ENCODE peak calls at places on chromosomes 3 and 15, in eight cellular contexts. One of them, this sample, is unnamed.

GRCh38 chr15:94793641-94794040 is 562.3 kb downstream of the MCTP2 start:
- DNase-seq in sigmoid colon: no peak
- DNase-seq in stomach: no peak
- DNase-seq in cardiac muscle cell: peak; percentile 8
- DNase-seq in adrenal gland: no peak
- DNase-seq in CD8-positive, alpha-beta T cell: no peak
- DNase-seq in GM23248: no peak
- DNase-seq in naive thymus-derived CD4-positive, alpha-beta T cell: no peak
- DNase-seq in this sample: no peak

GRCh38 chr3:129560931-129561594 is 18.1 kb downstream of the H1-8 start:
- DNase-seq in sigmoid colon: peak; percentile 92
- DNase-seq in stomach: peak; percentile 35
- DNase-seq in cardiac muscle cell: peak; percentile 36
- DNase-seq in adrenal gland: peak; percentile 83
- DNase-seq in CD8-positive, alpha-beta T cell: no peak
- DNase-seq in GM23248: peak; percentile 91
- DNase-seq in naive thymus-derived CD4-positive, alpha-beta T cell: no peak
- DNase-seq in this sample: peak; percentile 71

GRCh38 chr3:112776836-112777235 is 69.8 kb downstream of the CD200R1L start:
- DNase-seq in sigmoid colon: no peak
- DNase-seq in stomach: no peak
- DNase-seq in cardiac muscle cell: no peak
- DNase-seq in adrenal gland: no peak
- DNase-seq in CD8-positive, alpha-beta T cell: no peak
- DNase-seq in GM23248: no peak
- DNase-seq in naive thymus-derived CD4-positive, alpha-beta T cell: no peak
- DNase-seq in this sample: no peak

GRCh38 chr3:106485802-106486201 is 617.0 kb upstream of the CBLB start:
- DNase-seq in sigmoid colon: no peak
- DNase-seq in stomach: no peak
- DNase-seq in cardiac muscle cell: no peak
- DNase-seq in adrenal gland: no peak
- DNase-seq in CD8-positive, alpha-beta T cell: no peak
- DNase-seq in GM23248: no peak
- DNase-seq in naive thymus-derived CD4-positive, alpha-beta T cell: no peak
- DNase-seq in this sample: no peak

GRCh38 chr15:99720533-99720932 is 12.7 kb downstream of the LYSMD4 start:
- DNase-seq in sigmoid colon: no peak
- DNase-seq in stomach: no peak
- DNase-seq in cardiac muscle cell: no peak
- DNase-seq in adrenal gland: no peak
- DNase-seq in CD8-positive, alpha-beta T cell: no peak
- DNase-seq in GM23248: no peak
- DNase-seq in naive thymus-derived CD4-positive, alpha-beta T cell: no peak
- DNase-seq in this sample: no peak

GRCh38 chr3:109687626-109688025 is 350.3 kb upstream of the DPPA4 start:
- DNase-seq in sigmoid colon: no peak
- DNase-seq in stomach: no peak
- DNase-seq in cardiac muscle cell: no peak
- DNase-seq in adrenal gland: no peak
- DNase-seq in CD8-positive, alpha-beta T cell: no peak
- DNase-seq in GM23248: no peak
- DNase-seq in naive thymus-derived CD4-positive, alpha-beta T cell: no peak
- DNase-seq in this sample: no peak

GRCh38 chr15:71970435-71970834 is 147.5 kb downstream of the MYO9A start:
- DNase-seq in sigmoid colon: no peak
- DNase-seq in stomach: no peak
- DNase-seq in cardiac muscle cell: no peak
- DNase-seq in adrenal gland: no peak
- DNase-seq in CD8-positive, alpha-beta T cell: no peak
- DNase-seq in GM23248: no peak
- DNase-seq in naive thymus-derived CD4-positive, alpha-beta T cell: no peak
- DNase-seq in this sample: no peak

GRCh38 chr15:30956216-30956803 is 35.1 kb downstream of the MTMR10 start:
- DNase-seq in sigmoid colon: no peak
- DNase-seq in stomach: no peak
- DNase-seq in cardiac muscle cell: no peak
- DNase-seq in adrenal gland: no peak
- DNase-seq in CD8-positive, alpha-beta T cell: no peak
- DNase-seq in GM23248: no peak
- DNase-seq in naive thymus-derived CD4-positive, alpha-beta T cell: no peak
- DNase-seq in this sample: no peak

GRCh38 chr3:60755094-60755493 is 496.2 kb downstream of the FHIT start:
- DNase-seq in sigmoid colon: no peak
- DNase-seq in stomach: no peak
- DNase-seq in cardiac muscle cell: peak; percentile 56
- DNase-seq in adrenal gland: no peak
- DNase-seq in CD8-positive, alpha-beta T cell: no peak
- DNase-seq in GM23248: peak; percentile 11
- DNase-seq in naive thymus-derived CD4-positive, alpha-beta T cell: no peak
- DNase-seq in this sample: no peak

GRCh38 chr3:106824856-106825255 is 552.4 kb upstream of the CCDC54 start:
- DNase-seq in sigmoid colon: no peak
- DNase-seq in stomach: no peak
- DNase-seq in cardiac muscle cell: peak; percentile 12
- DNase-seq in adrenal gland: no peak
- DNase-seq in CD8-positive, alpha-beta T cell: no peak
- DNase-seq in GM23248: peak; percentile 60
- DNase-seq in naive thymus-derived CD4-positive, alpha-beta T cell: no peak
- DNase-seq in this sample: no peak

GRCh38 chr3:14569474-14569873 is 29.3 kb upstream of the GRIP2 start:
- DNase-seq in sigmoid colon: no peak
- DNase-seq in stomach: no peak
- DNase-seq in cardiac muscle cell: no peak
- DNase-seq in adrenal gland: no peak
- DNase-seq in CD8-positive, alpha-beta T cell: no peak
- DNase-seq in GM23248: no peak
- DNase-seq in naive thymus-derived CD4-positive, alpha-beta T cell: no peak
- DNase-seq in this sample: no peak

GRCh38 chr15:70243686-70244540 is 146.2 kb upstream of the TLE3 start:
- DNase-seq in sigmoid colon: peak; percentile 56
- DNase-seq in stomach: no peak
- DNase-seq in cardiac muscle cell: peak; percentile 44
- DNase-seq in adrenal gland: peak; percentile 13
- DNase-seq in CD8-positive, alpha-beta T cell: no peak
- DNase-seq in GM23248: no peak
- DNase-seq in naive thymus-derived CD4-positive, alpha-beta T cell: no peak
- DNase-seq in this sample: peak; percentile 45

GRCh38 chr15:57589276-57590073 is 2.2 kb upstream of the MYZAP start:
- DNase-seq in sigmoid colon: no peak
- DNase-seq in stomach: no peak
- DNase-seq in cardiac muscle cell: no peak
- DNase-seq in adrenal gland: no peak
- DNase-seq in CD8-positive, alpha-beta T cell: no peak
- DNase-seq in GM23248: no peak
- DNase-seq in naive thymus-derived CD4-positive, alpha-beta T cell: no peak
- DNase-seq in this sample: no peak

GRCh38 chr15:57592836-57593420 is 1.2 kb downstream of the MYZAP start:
- DNase-seq in sigmoid colon: no peak
- DNase-seq in stomach: no peak
- DNase-seq in cardiac muscle cell: no peak
- DNase-seq in adrenal gland: no peak
- DNase-seq in CD8-positive, alpha-beta T cell: no peak
- DNase-seq in GM23248: no peak
- DNase-seq in naive thymus-derived CD4-positive, alpha-beta T cell: no peak
- DNase-seq in this sample: no peak

GRCh38 chr15:57591237-57591821 is 375 bp upstream of the MYZAP start:
- DNase-seq in sigmoid colon: no peak
- DNase-seq in stomach: peak; percentile 42
- DNase-seq in cardiac muscle cell: no peak
- DNase-seq in adrenal gland: no peak
- DNase-seq in CD8-positive, alpha-beta T cell: no peak
- DNase-seq in GM23248: no peak
- DNase-seq in naive thymus-derived CD4-positive, alpha-beta T cell: no peak
- DNase-seq in this sample: no peak

GRCh38 chr15:57592426-57592825 is 722 bp downstream of the MYZAP start:
- DNase-seq in sigmoid colon: no peak
- DNase-seq in stomach: no peak
- DNase-seq in cardiac muscle cell: peak; percentile 37
- DNase-seq in adrenal gland: no peak
- DNase-seq in CD8-positive, alpha-beta T cell: no peak
- DNase-seq in GM23248: no peak
- DNase-seq in naive thymus-derived CD4-positive, alpha-beta T cell: no peak
- DNase-seq in this sample: no peak

DNA sequence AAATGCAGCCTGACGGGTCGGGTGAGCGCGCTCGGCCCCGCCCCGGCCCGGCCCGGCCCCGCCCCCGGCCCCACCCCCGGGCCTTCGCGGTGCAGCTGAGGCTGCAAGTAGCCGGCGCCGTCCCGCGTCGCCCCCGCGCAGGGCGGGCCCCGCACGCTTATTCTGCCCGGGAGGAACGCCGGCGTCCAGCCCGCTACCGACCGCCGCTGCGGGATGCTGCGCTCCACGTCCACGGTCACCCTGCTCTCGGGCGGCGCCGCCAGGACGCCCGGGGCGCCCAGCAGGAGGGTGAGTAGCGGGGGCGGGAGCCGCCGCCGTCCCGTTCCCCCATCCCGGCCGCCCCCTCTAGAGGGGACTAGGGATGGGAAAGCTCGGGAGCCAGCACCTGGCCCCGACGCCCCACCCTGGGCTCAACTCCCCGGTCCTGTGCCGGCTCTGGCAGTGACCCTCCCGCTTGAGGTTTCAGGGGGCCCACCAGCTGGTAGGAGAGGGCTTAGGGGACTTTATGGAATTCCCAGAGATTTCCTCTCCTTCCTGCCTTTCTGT is at the start of gene MYZAP:
- DNase-seq in sigmoid colon: no peak
- DNase-seq in stomach: peak; percentile 83
- DNase-seq in cardiac muscle cell: peak; percentile 71
- DNase-seq in adrenal gland: peak; percentile 56
- DNase-seq in CD8-positive, alpha-beta T cell: no peak
- DNase-seq in GM23248: peak; percentile 68
- DNase-seq in naive thymus-derived CD4-positive, alpha-beta T cell: peak; percentile 58
- DNase-seq in this sample: peak; percentile 86
- H3K4me1 ChIP-seq in sigmoid colon: peaks cover 47% of the 10 kb centered on the region
- H3K4me1 ChIP-seq in stomach: peaks cover 65% of the 10 kb centered on the region
- H3K4me1 ChIP-seq in cardiac muscle cell: peaks cover 34% of the 10 kb centered on the region
- H3K4me1 ChIP-seq in adrenal gland: peaks cover 19% of the 10 kb centered on the region
- H3K4me1 ChIP-seq in CD8-positive, alpha-beta T cell: peaks cover 7% of the 10 kb centered on the region
- H3K4me1 ChIP-seq in GM23248: no peaks in the 10 kb centered on the region
- H3K4me1 ChIP-seq in naive thymus-derived CD4-positive, alpha-beta T cell: no peaks in the 10 kb centered on the region
- H3K4me1 ChIP-seq in this sample: peaks cover 33% of the 10 kb centered on the region

GRCh38 chr15:51756482-51756881 is 5.1 kb downstream of the TMOD2 start:
- DNase-seq in sigmoid colon: no peak
- DNase-seq in stomach: no peak
- DNase-seq in cardiac muscle cell: no peak
- DNase-seq in adrenal gland: no peak
- DNase-seq in CD8-positive, alpha-beta T cell: no peak
- DNase-seq in GM23248: no peak
- DNase-seq in naive thymus-derived CD4-positive, alpha-beta T cell: no peak
- DNase-seq in this sample: no peak
- H3K4me3 ChIP-seq in sigmoid colon: no peak overlapping the region
- H3K4me3 ChIP-seq in stomach: no peak overlapping the region
- H3K4me3 ChIP-seq in cardiac muscle cell: no peak overlapping the region
- H3K4me3 ChIP-seq in adrenal gland: no peak overlapping the region
- H3K4me3 ChIP-seq in CD8-positive, alpha-beta T cell: no peak overlapping the region
- H3K4me3 ChIP-seq in GM23248: no peak overlapping the region
- H3K4me3 ChIP-seq in naive thymus-derived CD4-positive, alpha-beta T cell: no peak overlapping the region
- H3K4me3 ChIP-seq in this sample: no peak overlapping the region

DNA sequence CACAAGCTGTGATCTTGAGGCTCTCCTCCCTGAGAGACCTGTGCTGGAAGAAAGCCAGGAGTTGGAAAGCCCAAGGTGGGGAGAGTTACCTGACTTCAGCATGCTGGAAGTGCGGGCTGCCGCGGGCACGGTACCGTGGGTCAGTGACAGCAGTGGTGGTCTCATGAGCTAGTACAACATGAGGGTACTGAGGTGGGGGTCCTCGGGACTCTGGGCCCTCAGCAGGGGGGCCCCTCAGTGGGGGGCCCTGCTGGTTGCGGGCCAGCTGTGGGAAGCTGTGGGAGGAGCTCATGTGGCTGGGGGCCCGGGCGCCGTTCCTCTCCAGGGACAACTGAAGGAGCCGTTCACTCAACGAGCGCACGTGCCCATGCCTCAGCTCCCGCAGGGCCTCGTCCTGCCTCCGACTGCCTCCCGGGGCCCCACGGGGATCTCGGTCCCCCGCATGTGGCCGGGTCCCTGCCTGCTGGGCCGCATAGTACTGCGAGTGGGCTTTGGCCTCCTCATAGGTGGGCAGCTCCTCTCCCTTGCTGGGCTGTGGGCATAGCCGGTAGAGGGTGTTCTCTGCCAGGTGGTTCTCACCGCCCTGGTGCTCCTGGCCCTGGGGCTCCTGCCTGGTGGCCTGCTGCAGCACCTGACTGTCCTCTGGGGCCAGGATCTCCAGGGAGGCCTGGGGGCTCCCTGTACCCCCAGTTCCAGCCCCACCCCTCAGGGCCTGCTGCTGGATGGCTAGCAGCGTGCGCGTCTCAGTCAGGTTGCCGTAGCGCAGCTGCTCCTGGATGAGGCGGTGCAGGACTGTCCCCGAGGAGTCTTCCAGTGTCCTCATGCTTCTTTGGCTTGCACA is 3.4 kb downstream of the AMOTL2 start:
- DNase-seq in sigmoid colon: peak; percentile 64
- DNase-seq in stomach: no peak
- DNase-seq in cardiac muscle cell: no peak
- DNase-seq in adrenal gland: peak; percentile 13
- DNase-seq in CD8-positive, alpha-beta T cell: no peak
- DNase-seq in GM23248: peak; percentile 23
- DNase-seq in naive thymus-derived CD4-positive, alpha-beta T cell: no peak
- DNase-seq in this sample: no peak
- H3K4me1 ChIP-seq in sigmoid colon: peaks cover 83% of the 10 kb centered on the region
- H3K4me1 ChIP-seq in stomach: peaks cover 84% of the 10 kb centered on the region
- H3K4me1 ChIP-seq in cardiac muscle cell: peaks cover 42% of the 10 kb centered on the region
- H3K4me1 ChIP-seq in adrenal gland: peaks cover 40% of the 10 kb centered on the region
- H3K4me1 ChIP-seq in CD8-positive, alpha-beta T cell: peaks cover 6% of the 10 kb centered on the region
- H3K4me1 ChIP-seq in GM23248: peaks cover 57% of the 10 kb centered on the region
- H3K4me1 ChIP-seq in naive thymus-derived CD4-positive, alpha-beta T cell: peaks cover under 1% of the 10 kb centered on the region
- H3K4me1 ChIP-seq in this sample: peaks cover 4% of the 10 kb centered on the region

GRCh38 chr3:150373234-150373633 is 34.9 kb upstream of the TSC22D2 start:
- DNase-seq in sigmoid colon: no peak
- DNase-seq in stomach: no peak
- DNase-seq in cardiac muscle cell: no peak
- DNase-seq in adrenal gland: no peak
- DNase-seq in CD8-positive, alpha-beta T cell: no peak
- DNase-seq in GM23248: no peak
- DNase-seq in naive thymus-derived CD4-positive, alpha-beta T cell: no peak
- DNase-seq in this sample: no peak

GRCh38 chr3:150370129-150370602 is 37.9 kb upstream of the TSC22D2 start:
- DNase-seq in sigmoid colon: peak; percentile 83
- DNase-seq in stomach: no peak
- DNase-seq in cardiac muscle cell: peak; percentile 58
- DNase-seq in adrenal gland: peak; percentile 84
- DNase-seq in CD8-positive, alpha-beta T cell: no peak
- DNase-seq in GM23248: peak; percentile 99
- DNase-seq in naive thymus-derived CD4-positive, alpha-beta T cell: no peak
- DNase-seq in this sample: no peak

GRCh38 chr3:150371741-150372254 is 36.3 kb upstream of the TSC22D2 start:
- DNase-seq in sigmoid colon: peak; percentile 77
- DNase-seq in stomach: peak; percentile 43
- DNase-seq in cardiac muscle cell: peak; percentile 43
- DNase-seq in adrenal gland: peak; percentile 83
- DNase-seq in CD8-positive, alpha-beta T cell: no peak
- DNase-seq in GM23248: peak; percentile 98
- DNase-seq in naive thymus-derived CD4-positive, alpha-beta T cell: no peak
- DNase-seq in this sample: no peak

GRCh38 chr3:150370982-150371381 is 37.1 kb upstream of the TSC22D2 start:
- DNase-seq in sigmoid colon: no peak
- DNase-seq in stomach: no peak
- DNase-seq in cardiac muscle cell: no peak
- DNase-seq in adrenal gland: no peak
- DNase-seq in CD8-positive, alpha-beta T cell: no peak
- DNase-seq in GM23248: peak; percentile 58
- DNase-seq in naive thymus-derived CD4-positive, alpha-beta T cell: no peak
- DNase-seq in this sample: no peak

GRCh38 chr3:150372320-150373118 is 35.6 kb upstream of the TSC22D2 start:
- DNase-seq in sigmoid colon: no peak
- DNase-seq in stomach: no peak
- DNase-seq in cardiac muscle cell: no peak
- DNase-seq in adrenal gland: no peak
- DNase-seq in CD8-positive, alpha-beta T cell: no peak
- DNase-seq in GM23248: peak; percentile 39
- DNase-seq in naive thymus-derived CD4-positive, alpha-beta T cell: no peak
- DNase-seq in this sample: no peak
- H3K4me3 ChIP-seq in sigmoid colon: no peak overlapping the region
- H3K4me3 ChIP-seq in stomach: no peak overlapping the region
- H3K4me3 ChIP-seq in cardiac muscle cell: no peak overlapping the region
- H3K4me3 ChIP-seq in adrenal gland: no peak overlapping the region
- H3K4me3 ChIP-seq in CD8-positive, alpha-beta T cell: no peak overlapping the region
- H3K4me3 ChIP-seq in GM23248: peak overlapping the region; percentile 77
- H3K4me3 ChIP-seq in naive thymus-derived CD4-positive, alpha-beta T cell: no peak overlapping the region
- H3K4me3 ChIP-seq in this sample: no peak overlapping the region

This sample was measured in Peyer's patch.